ENCODE peak calls at places on chromosome 18, in seven cellular contexts. O is sciatic nerve; E is naive thymus-derived CD8-positive, alpha-beta T cell; J is hypothalamus; L is kidney; U is NCI-H345; G is activated CD4-positive, alpha-beta T cell treated with anti-CD3 and anti-CD28 coated beads, Interleukin-2, amount 50 U/mL, for 1 hour. X is an unnamed sample.

GRCh38 chr18:68428666-68429065 is 286.2 kb downstream of the TMX3 start:
- DNase-seq in O (no peak), E (no peak), J (no peak), L (no peak), U (no peak), G (no peak), X (no peak)

GRCh38 chr18:76336241-76336640 is 158.8 kb downstream of the ZNF516 start:
- DNase-seq in O (no peak), E (no peak), J (no peak), L (no peak), U (peak), G (no peak), X (no peak)

GRCh38 chr18:6994053-6994452 is 123.5 kb downstream of the LAMA1 start:
- DNase-seq in O (no peak), E (no peak), J (no peak), L (no peak), U (no peak), G (no peak), X (no peak)

GRCh38 chr18:49751427-49752094 is 61.8 kb downstream of the ACAA2 start:
- DNase-seq in O (no peak), E (peak), J (no peak), L (no peak), U (no peak), G (no peak), X (peak)

GRCh38 chr18:73679941-73680700 is 467.5 kb downstream of the FBXO15 start:
- DNase-seq in O (no peak), E (no peak), J (no peak), L (no peak), U (no peak), G (no peak), X (no peak)

GRCh38 chr18:12843420-12844346 is 40.4 kb downstream of the PTPN2 start:
- DNase-seq in O (no peak), E (no peak), J (no peak), L (no peak), U (no peak), G (no peak), X (no peak)

GRCh38 chr18:76482971-76483691 is 11.9 kb downstream of the ZNF516 start:
- DNase-seq in O (peak), E (no peak), J (no peak), L (no peak), U (no peak), G (no peak), X (no peak)

GRCh38 chr18:53944721-53945120 is 279.7 kb downstream of the MBD2 start:
- DNase-seq in O (no peak), E (peak), J (no peak), L (no peak), U (no peak), G (peak), X (no peak)

GRCh38 chr18:13539050-13539449 is 187.3 kb downstream of the FAM210A start:
- DNase-seq in O (no peak), E (peak), J (no peak), L (no peak), U (no peak), G (peak), X (peak)

GRCh38 chr18:21669736-21670135 is 34.8 kb downstream of the ABHD3 start:
- DNase-seq in O (no peak), E (no peak), J (no peak), L (no peak), U (no peak), G (no peak), X (no peak)

GRCh38 chr18:60446821-60447220 is 74.2 kb upstream of the MC4R start:
- DNase-seq in O (no peak), E (no peak), J (no peak), L (no peak), U (no peak), G (no peak), X (no peak)

GRCh38 chr18:48230459-48231113 is 178.6 kb downstream of the ZBTB7C start:
- DNase-seq in O (no peak), E (no peak), J (no peak), L (no peak), U (peak), G (no peak), X (no peak)

GRCh38 chr18:56431551-56431950 is 206.8 kb downstream of the TXNL1 start:
- DNase-seq in O (no peak), E (no peak), J (no peak), L (no peak), U (no peak), G (no peak), X (no peak)

GRCh38 chr18:35267809-35268208 is 22.2 kb downstream of the ZSCAN30 start:
- DNase-seq in O (no peak), E (no peak), J (no peak), L (peak), U (no peak), G (no peak), X (no peak)

GRCh38 chr18:21389283-21389682 is 147.3 kb downstream of the GREB1L start:
- DNase-seq in O (no peak), E (no peak), J (no peak), L (no peak), U (no peak), G (no peak), X (no peak)

GRCh38 chr18:28078298-28078697 is 98.6 kb downstream of the CDH2 start:
- DNase-seq in O (no peak), E (no peak), J (no peak), L (no peak), U (no peak), G (no peak), X (no peak)

GRCh38 chr18:22604986-22605421 is 187.3 kb upstream of the CTAGE1 start:
- DNase-seq in O (no peak), E (no peak), J (no peak), L (no peak), U (no peak), G (no peak), X (no peak)

GRCh38 chr18:74040459-74041332 is 106.9 kb downstream of the FBXO15 start:
- DNase-seq in O (no peak), E (peak), J (no peak), L (no peak), U (no peak), G (peak), X (peak)

GRCh38 chr18:31041346-31042067 is 1.0 kb downstream of the DSC3 start:
- DNase-seq in O (no peak), E (no peak), J (no peak), L (peak), U (no peak), G (no peak), X (no peak)

GRCh38 chr18:6521804-6522418 is 107.2 kb upstream of the L3MBTL4 start:
- DNase-seq in O (no peak), E (no peak), J (no peak), L (no peak), U (peak), G (no peak), X (no peak)

GRCh38 chr18:64111950-64112349 is 36.9 kb downstream of the LINC00305 start:
- DNase-seq in O (no peak), E (no peak), J (no peak), L (no peak), U (no peak), G (no peak), X (no peak)

GRCh38 chr18:73987247-73987980 is 160.2 kb downstream of the FBXO15 start:
- DNase-seq in O (no peak), E (no peak), J (no peak), L (no peak), U (no peak), G (no peak), X (no peak)

GRCh38 chr18:44668280-44668975 is 12.3 kb upstream of the SETBP1 start:
- DNase-seq in O (no peak), E (no peak), J (no peak), L (no peak), U (no peak), G (no peak), X (no peak)

GRCh38 chr18:24987271-24987932 is 364.6 kb downstream of the ZNF521 start:
- DNase-seq in O (no peak), E (no peak), J (no peak), L (no peak), U (no peak), G (no peak), X (no peak)

GRCh38 chr18:8162797-8163196 is 446.4 kb upstream of the RAB12 start:
- DNase-seq in O (no peak), E (no peak), J (no peak), L (no peak), U (peak), G (no peak), X (no peak)

GRCh38 chr18:62796216-62796621 is 80.9 kb downstream of the PHLPP1 start:
- DNase-seq in O (no peak), E (no peak), J (no peak), L (no peak), U (no peak), G (no peak), X (no peak)

GRCh38 chr18:34039194-34039593 is 185.5 kb downstream of the NOL4 start:
- DNase-seq in O (no peak), E (no peak), J (no peak), L (no peak), U (no peak), G (no peak), X (no peak)

GRCh38 chr18:22683196-22683676 is 249.9 kb upstream of the RBBP8 start:
- DNase-seq in O (peak), E (no peak), J (no peak), L (peak), U (peak), G (no peak), X (no peak)

GRCh38 chr18:13266208-13267100 is 47.9 kb downstream of the LDLRAD4 start:
- DNase-seq in O (peak), E (peak), J (no peak), L (peak), U (no peak), G (no peak), X (no peak)

GRCh38 chr18:7174359-7175107 is 56.4 kb upstream of the LRRC30 start:
- DNase-seq in O (no peak), E (no peak), J (peak), L (no peak), U (no peak), G (no peak), X (no peak)

GRCh38 chr18:5093902-5094301 is 103.2 kb downstream of the AKAIN1 start:
- DNase-seq in O (no peak), E (no peak), J (no peak), L (no peak), U (no peak), G (no peak), X (no peak)

GRCh38 chr18:79400091-79400590 is 4.4 kb downstream of the NFATC1 start:
- DNase-seq in O (peak), E (peak), J (no peak), L (peak), U (peak), G (peak), X (peak)

GRCh38 chr18:2515908-2516625 is 55.2 kb downstream of the METTL4 start:
- DNase-seq in O (no peak), E (peak), J (no peak), L (no peak), U (no peak), G (no peak), X (no peak)

GRCh38 chr18:46042571-46043123 is 29.4 kb downstream of the PSTPIP2 start:
- DNase-seq in O (no peak), E (no peak), J (no peak), L (no peak), U (no peak), G (no peak), X (no peak)

X was measured in T follicular helper cell.